ENCODE peak calls at places on chromosomes 13 and 19, in four cellular contexts. G, Q, K and E are unnamed samples. For H3K9me3, the result is how much of the 10 kb centered on the place peaks cover.

GRCh38 chr19:48271531-48272151 is 1.8 kb downstream of the ZNF114 start:
- DNase-seq in G (no peak), Q (peak), K (no peak), E (peak)

GRCh38 chr13:113023217-113023597 is 54.2 kb downstream of the MCF2L start:
- DNase-seq in G (no peak), Q (no peak), K (no peak), E (no peak)

GRCh38 chr13:110700186-110700585 is 5.7 kb downstream of the CARS2 start:
- DNase-seq in G (no peak), Q (no peak), K (no peak), E (no peak)

GRCh38 chr19:33809960-33810359 is 13.3 kb downstream of the KCTD15 start:
- DNase-seq in G (peak), Q (no peak), K (no peak), E (no peak)

GRCh38 chr13:84645196-84646071 is 763.2 kb upstream of the SLITRK1 start:
- DNase-seq in G (no peak), Q (no peak), K (no peak), E (no peak)

GRCh38 chr13:113560645-113561416 is 23.7 kb upstream of the TFDP1 start:
- DNase-seq in G (peak), Q (no peak), K (no peak), E (no peak)

GRCh38 chr19:15871570-15871969 is 26.3 kb downstream of the CYP4F2 start:
- DNase-seq in G (no peak), Q (no peak), K (no peak), E (no peak)

GRCh38 chr13:20498659-20499058 is 27.0 kb downstream of the CRYL1 start:
- DNase-seq in G (no peak), Q (no peak), K (no peak), E (no peak)

GRCh38 chr13:110293037-110293436 is 13.9 kb downstream of the COL4A1 start:
- DNase-seq in G (no peak), Q (no peak), K (no peak), E (peak)

GRCh38 chr19:13083627-13084026 is 19.0 kb downstream of the LYL1 start:
- DNase-seq in G (no peak), Q (no peak), K (no peak), E (no peak)

DNA sequence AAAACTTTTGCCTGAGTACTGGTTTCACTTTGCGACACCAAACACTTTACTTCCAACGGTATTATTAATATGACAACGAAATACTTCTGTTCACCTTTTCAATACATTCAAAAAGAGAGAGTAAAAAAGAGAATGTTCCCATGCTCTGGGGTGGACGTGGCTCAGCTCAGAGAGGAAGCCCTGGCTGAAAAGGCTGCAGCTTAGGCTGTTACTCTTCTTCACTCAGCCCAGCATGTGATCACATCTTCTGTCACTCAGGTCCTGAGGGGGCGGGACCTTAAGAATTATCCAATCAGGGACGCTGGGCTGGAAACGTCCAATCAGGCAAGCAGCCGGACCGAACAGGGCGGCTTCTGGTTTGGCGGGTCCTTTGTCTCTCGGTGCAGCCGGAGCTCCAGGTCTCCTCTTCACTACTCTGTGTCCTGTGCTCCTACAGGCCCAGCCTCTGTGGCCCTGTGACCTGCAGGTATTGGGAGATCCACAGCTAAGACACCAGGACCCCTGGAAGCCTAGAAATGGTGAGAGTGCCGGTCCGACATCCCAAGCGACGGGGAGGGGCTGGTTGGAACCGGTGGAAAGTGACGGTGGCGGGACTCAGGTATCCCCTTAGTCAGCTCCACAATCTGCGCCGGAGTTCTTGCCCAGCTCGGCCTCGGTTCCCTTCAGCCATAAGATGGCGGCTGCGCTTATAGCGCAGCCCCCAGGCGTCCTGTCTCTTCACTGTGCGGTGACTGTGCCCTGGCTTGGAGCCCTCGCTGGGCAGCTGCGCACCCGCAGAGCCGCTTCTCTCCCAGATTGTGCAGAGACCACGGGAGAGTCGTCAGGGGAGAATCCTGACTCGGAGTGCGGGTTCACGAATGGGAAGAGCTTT is at the start of gene ZNF93:
- DNase-seq in G (peak), Q (peak), K (peak), E (peak)
- TF ChIP-seq POLR2A in G (peak), Q (peak), K (peak), E (peak)

DNA sequence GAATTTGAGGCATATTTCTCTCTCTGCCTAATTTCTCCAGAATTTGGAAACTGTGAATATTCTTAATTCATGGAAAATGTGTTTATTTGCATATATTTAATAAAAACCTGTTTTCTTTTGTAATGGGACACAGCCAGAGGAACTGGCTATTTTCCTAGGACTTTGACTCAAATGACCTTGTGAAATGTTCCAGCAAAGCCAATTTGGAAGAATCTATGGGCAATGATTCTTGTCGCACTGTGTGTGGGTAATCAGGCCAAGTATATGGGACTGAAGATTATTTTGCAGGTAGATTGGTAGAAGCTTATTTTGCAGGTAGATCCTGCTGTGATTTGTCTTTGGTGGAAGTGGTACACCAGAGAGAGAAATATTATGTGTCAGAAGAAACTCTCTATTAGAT is 38.8 kb downstream of the SUCLA2 start:
- DNase-seq in G (no peak), Q (no peak), K (no peak), E (no peak)
- H3K9me3 ChIP-seq in G (under half), Q (under half), K (under half), E (under half)

GRCh38 chr13:73767747-73768315 is 366.4 kb downstream of the KLF12 start:
- DNase-seq in G (no peak), Q (no peak), K (no peak), E (no peak)
- TF ChIP-seq CTCF in G (peak), Q (no peak), K (no peak), E (no peak)

GRCh38 chr19:51439021-51439465 is 19.2 kb downstream of the SIGLEC8 start:
- DNase-seq in G (no peak), Q (no peak), K (no peak), E (no peak)

GRCh38 chr19:51440846-51441409 is 17.3 kb downstream of the SIGLEC8 start:
- DNase-seq in G (no peak), Q (no peak), K (no peak), E (no peak)

GRCh38 chr19:51440052-51440451 is 18.2 kb downstream of the SIGLEC8 start:
- DNase-seq in G (no peak), Q (no peak), K (no peak), E (no peak)

GRCh38 chr19:51441410-51442390 is 16.6 kb downstream of the SIGLEC8 start:
- DNase-seq in G (no peak), Q (no peak), K (no peak), E (no peak)
- TF ChIP-seq POLR2A in G (no peak), Q (no peak), K (no peak), E (no peak)

GRCh38 chr19:1469936-1470863 is 8.8 kb downstream of the C19orf25 start:
- DNase-seq in G (no peak), Q (peak), K (no peak), E (no peak)
- H3K9me3 ChIP-seq in G (under half), Q (under half), K (under half), E (under half)

DNA sequence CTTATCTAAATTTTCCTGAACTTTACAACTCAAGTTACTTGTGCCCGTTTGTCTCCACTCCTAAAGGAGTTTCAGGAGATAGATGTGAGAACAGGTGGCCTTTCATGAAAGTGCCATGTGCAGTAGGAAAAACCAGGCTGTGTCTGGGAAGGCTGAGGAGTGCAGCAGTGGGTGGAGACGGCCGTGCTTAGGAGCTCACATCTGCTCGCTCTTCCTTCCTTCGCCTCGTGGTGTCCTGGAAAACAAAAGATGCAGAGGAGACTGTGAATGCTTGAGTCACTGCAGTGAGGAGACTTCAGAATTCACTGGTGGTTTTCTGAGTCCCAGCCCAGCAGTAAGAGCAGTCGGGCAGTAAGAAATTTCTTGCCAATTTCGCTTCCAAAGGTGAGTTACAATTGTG is 138.4 kb upstream of the RNF113B start:
- DNase-seq in G (no peak), Q (no peak), K (no peak), E (no peak)
- TF ChIP-seq CTCF in G (no peak), Q (no peak), K (no peak), E (no peak)

DNA sequence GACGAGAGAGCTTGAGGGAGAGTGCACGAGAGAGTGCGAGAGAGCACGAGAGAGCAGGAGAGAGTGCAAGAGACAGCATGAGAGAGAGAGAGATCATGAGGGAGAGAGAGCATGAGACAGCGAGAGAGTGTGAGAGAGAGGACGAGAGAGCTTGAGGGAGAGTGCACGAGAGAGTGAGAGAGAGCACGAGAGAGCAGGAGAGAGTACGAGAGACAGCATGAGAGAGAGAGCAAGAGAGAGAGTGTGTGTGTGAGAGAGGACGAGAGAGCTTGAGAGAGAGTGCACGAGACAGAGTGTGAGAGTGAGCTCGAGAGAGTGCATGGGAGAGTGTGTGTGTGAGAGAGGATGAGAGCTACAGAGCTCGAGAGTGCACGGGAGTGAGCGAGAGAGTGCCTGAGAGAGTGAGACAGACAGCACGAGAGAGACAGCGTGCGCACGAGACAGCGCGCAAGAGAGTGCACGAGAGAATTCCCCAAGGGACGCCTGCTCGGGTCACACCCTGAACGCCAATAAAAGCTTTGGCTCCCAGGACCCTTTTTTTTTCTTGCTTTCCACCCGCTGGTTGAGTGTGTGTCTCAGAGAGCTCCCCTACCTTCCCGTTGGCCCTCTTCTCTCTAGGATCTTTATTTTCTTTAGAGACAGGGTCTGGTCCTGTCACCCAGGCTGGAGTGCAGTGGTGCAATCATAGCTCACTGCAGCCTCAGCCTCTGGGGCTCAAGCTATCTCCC is 3.7 kb downstream of the CD70 start:
- DNase-seq in G (no peak), Q (no peak), K (no peak), E (no peak)
- TF ChIP-seq POLR2A in G (no peak), Q (no peak), K (no peak), E (no peak)

DNA sequence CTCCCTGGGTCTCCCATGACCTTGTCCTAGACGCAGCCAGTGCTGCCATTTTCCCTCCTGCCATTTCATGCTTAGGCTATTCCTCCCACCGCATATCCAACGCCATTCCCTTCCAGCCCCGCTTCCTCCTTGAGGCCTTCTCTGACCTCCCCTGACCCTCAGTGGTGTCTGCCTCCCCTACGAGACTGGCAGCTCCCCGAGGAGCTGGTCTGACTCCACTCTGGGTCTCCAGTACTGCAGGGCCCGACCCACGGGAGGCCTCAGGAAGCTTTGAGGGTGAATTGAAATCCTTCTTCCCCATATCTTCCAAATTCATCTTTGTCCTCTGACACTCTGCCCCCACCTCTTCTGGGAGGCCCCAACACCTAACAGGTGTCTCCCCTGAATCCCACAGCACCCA is 708 bp downstream of the KLK15 start:
- DNase-seq in G (no peak), Q (no peak), K (no peak), E (no peak)
- H3K9me3 ChIP-seq in G (under half), Q (under half), K (under half), E (under half)

GRCh38 chr19:4700573-4700970 is 23.1 kb downstream of the DPP9 start:
- DNase-seq in G (no peak), Q (no peak), K (no peak), E (no peak)
- TF ChIP-seq CTCF in G (no peak), Q (no peak), K (no peak), E (no peak)

GRCh38 chr19:39381910-39382611 is 8.8 kb downstream of the PAF1 start:
- DNase-seq in G (no peak), Q (no peak), K (no peak), E (no peak)

GRCh38 chr19:39385629-39386411 is 5.1 kb downstream of the PAF1 start:
- DNase-seq in G (no peak), Q (no peak), K (no peak), E (no peak)

GRCh38 chr19:39386557-39386956 is 4.3 kb downstream of the PAF1 start:
- DNase-seq in G (no peak), Q (no peak), K (no peak), E (no peak)

GRCh38 chr19:39382991-39383828 is 7.7 kb downstream of the PAF1 start:
- DNase-seq in G (no peak), Q (no peak), K (no peak), E (no peak)

GRCh38 chr19:39384839-39385568 is 5.9 kb downstream of the PAF1 start:
- DNase-seq in G (no peak), Q (no peak), K (no peak), E (no peak)
- TF ChIP-seq POLR2A in G (no peak), Q (no peak), K (no peak), E (no peak)